ENCODE peak calls at places on chromosomes 11 and 22, in seven cellular contexts. V, Z, E, U, C, K and X are unnamed samples.

GRCh38 chr22:25161916-25162530 is 37.6 kb upstream of the CRYBB3 start:
- DNase-seq in V (no peak), Z (no peak), E (no peak), U (no peak), C (no peak), K (no peak), X (no peak)

GRCh38 chr11:27863637-27864036 is 163.4 kb upstream of the BDNF start:
- DNase-seq in V (no peak), Z (no peak), E (no peak), U (no peak), C (no peak), K (no peak), X (no peak)

GRCh38 chr11:62044639-62045121 is 77.2 kb upstream of the FTH1 start:
- DNase-seq in V (no peak), Z (no peak), E (no peak), U (no peak), C (no peak), K (no peak), X (peak; percentile 60)

GRCh38 chr11:64074239-64074638 is 38.5 kb downstream of the FLRT1 start:
- DNase-seq in V (no peak), Z (no peak), E (no peak), U (no peak), C (no peak), K (no peak), X (no peak)

GRCh38 chr11:36155770-36156485 is 133.3 kb downstream of the COMMD9 start:
- DNase-seq in V (no peak), Z (no peak), E (peak; percentile 53), U (no peak), C (no peak), K (no peak), X (no peak)

GRCh38 chr11:46382644-46383403 is 1.4 kb downstream of the MDK start:
- DNase-seq in V (no peak), Z (no peak), E (no peak), U (no peak), C (no peak), K (no peak), X (no peak)

GRCh38 chr11:78127408-78127807 is 12.0 kb downstream of the ALG8 start:
- DNase-seq in V (no peak), Z (no peak), E (no peak), U (no peak), C (no peak), K (no peak), X (no peak)

GRCh38 chr11:11620251-11620965 is 1.4 kb downstream of the GALNT18 start:
- DNase-seq in V (no peak), Z (no peak), E (no peak), U (no peak), C (peak; percentile 40), K (no peak), X (peak; percentile 77)

GRCh38 chr22:37674951-37675929 is at the start of gene LGALS1:
- DNase-seq in V (peak; percentile 71), Z (peak; percentile 40), E (peak; percentile 84), U (peak; percentile 71), C (peak; percentile 85), K (peak; percentile 16), X (peak; percentile 94)

GRCh38 chr22:20509344-20510047 is 2.1 kb downstream of the MED15 start:
- DNase-seq in V (no peak), Z (peak; percentile 51), E (peak; percentile 62), U (no peak), C (peak; percentile 48), K (peak; percentile 31), X (peak; percentile 86)

GRCh38 chr22:38570841-38571364 is 920 bp upstream of the DMC1 start:
- DNase-seq in V (no peak), Z (peak; percentile 21), E (peak; percentile 45), U (no peak), C (peak; percentile 20), K (peak; percentile 19), X (peak; percentile 41)

GRCh38 chr22:42179616-42180015 is 49.0 kb upstream of the CYP2D6 start:
- DNase-seq in V (no peak), Z (no peak), E (no peak), U (no peak), C (no peak), K (no peak), X (no peak)

GRCh38 chr11:81497202-81497804 is 1236.4 kb downstream of the FAM181B start:
- DNase-seq in V (peak; percentile 1), Z (no peak), E (no peak), U (no peak), C (peak; percentile 38), K (no peak), X (peak; percentile 11)

GRCh38 chr11:35944503-35945136 is 758 bp downstream of the LDLRAD3 start:
- DNase-seq in V (no peak), Z (no peak), E (peak; percentile 42), U (no peak), C (no peak), K (no peak), X (no peak)

GRCh38 chr11:12161137-12161536 is 50.7 kb downstream of the MICAL2 start:
- DNase-seq in V (no peak), Z (no peak), E (no peak), U (no peak), C (no peak), K (no peak), X (no peak)

GRCh38 chr22:43237280-43237679 is 50.3 kb upstream of the TTLL12 start:
- DNase-seq in V (no peak), Z (no peak), E (no peak), U (no peak), C (no peak), K (no peak), X (no peak)

GRCh38 chr11:32266611-32267010 is 168.7 kb downstream of the WT1 start:
- DNase-seq in V (no peak), Z (no peak), E (no peak), U (no peak), C (no peak), K (no peak), X (no peak)

GRCh38 chr11:45651841-45652745 is 13.3 kb downstream of the CHST1 start:
- DNase-seq in V (no peak), Z (no peak), E (no peak), U (no peak), C (no peak), K (no peak), X (no peak)

GRCh38 chr22:21779444-21779843 is 43.9 kb upstream of the YPEL1 start:
- DNase-seq in V (no peak), Z (no peak), E (no peak), U (no peak), C (no peak), K (no peak), X (no peak)

GRCh38 chr11:117218133-117218915 is 13.5 kb downstream of the PCSK7 start:
- DNase-seq in V (no peak), Z (no peak), E (no peak), U (no peak), C (no peak), K (no peak), X (no peak)

GRCh38 chr11:18106688-18107087 is 806 bp upstream of the SAAL1 start:
- DNase-seq in V (no peak), Z (no peak), E (no peak), U (no peak), C (no peak), K (no peak), X (no peak)

GRCh38 chr11:66653123-66653522 is 14.6 kb downstream of the RBM4 start:
- DNase-seq in V (no peak), Z (no peak), E (no peak), U (no peak), C (no peak), K (no peak), X (no peak)

GRCh38 chr11:98568011-98568410 is 452.7 kb upstream of the CNTN5 start:
- DNase-seq in V (no peak), Z (no peak), E (no peak), U (no peak), C (no peak), K (no peak), X (no peak)

GRCh38 chr11:34027516-34028406 is 23.8 kb upstream of the CAPRIN1 start:
- DNase-seq in V (no peak), Z (no peak), E (no peak), U (no peak), C (no peak), K (no peak), X (peak; percentile 66)

GRCh38 chr11:61688368-61689163 is 8.4 kb downstream of the DAGLA start:
- DNase-seq in V (no peak), Z (no peak), E (peak; percentile 83), U (no peak), C (no peak), K (no peak), X (peak; percentile 90)

GRCh38 chr11:111978028-111978771 is 41.1 kb downstream of the DIXDC1 start:
- DNase-seq in V (no peak), Z (no peak), E (peak; percentile 77), U (no peak), C (no peak), K (no peak), X (peak; percentile 44)

GRCh38 chr22:36644333-36644757 is 59.2 kb downstream of the CACNG2 start:
- DNase-seq in V (no peak), Z (no peak), E (peak; percentile 9), U (no peak), C (peak; percentile 34), K (no peak), X (no peak)

GRCh38 chr22:41305646-41306045 is 4.3 kb downstream of the ZC3H7B start:
- DNase-seq in V (no peak), Z (no peak), E (no peak), U (no peak), C (no peak), K (no peak), X (no peak)

GRCh38 chr11:45085657-45086501 is 60.6 kb upstream of the PRDM11 start:
- DNase-seq in V (no peak), Z (no peak), E (no peak), U (no peak), C (no peak), K (no peak), X (no peak)

GRCh38 chr11:116240661-116241060 is 532.1 kb downstream of the BUD13 start:
- DNase-seq in V (no peak), Z (no peak), E (no peak), U (no peak), C (no peak), K (no peak), X (no peak)

GRCh38 chr22:20920881-20921203 is 3.6 kb downstream of the CRKL start:
- DNase-seq in V (no peak), Z (no peak), E (no peak), U (no peak), C (no peak), K (no peak), X (no peak)

GRCh38 chr22:17077255-17077654 is 7.5 kb upstream of the IL17RA start:
- DNase-seq in V (no peak), Z (no peak), E (no peak), U (no peak), C (no peak), K (no peak), X (no peak)